ENCODE peak calls at places on chromosomes 6 and 20, in five cellular contexts. O is neural crest cell, W is mesothelial cell of epicardium, R is EL, P is HT1080. B is an unnamed sample.

GRCh38 chr20:59645316-59645715 is 41.0 kb downstream of the PHACTR3 start:
- DNase-seq in O (no peak), W (no peak), R (no peak), P (no peak), B (peak)

GRCh38 chr6:21808551-21809181 is 215.1 kb downstream of the SOX4 start:
- DNase-seq in O (no peak), W (no peak), R (no peak), P (no peak), B (no peak)

GRCh38 chr6:123925360-123925759 is 121.7 kb downstream of the NKAIN2 start:
- DNase-seq in O (no peak), W (no peak), R (no peak), P (peak), B (no peak)

GRCh38 chr20:50043573-50044352 is 61.0 kb downstream of the SNAI1 start:
- DNase-seq in O (no peak), W (no peak), R (peak), P (no peak), B (no peak)

GRCh38 chr6:134757911-134758361 is 192.0 kb downstream of the ALDH8A1 start:
- DNase-seq in O (no peak), W (no peak), R (peak), P (peak), B (no peak)

GRCh38 chr20:46011631-46012482 is 3.1 kb downstream of the MMP9 start:
- DNase-seq in O (no peak), W (no peak), R (peak), P (peak), B (no peak)

GRCh38 chr6:85677243-85677956 is 34.7 kb upstream of the SYNCRIP start:
- DNase-seq in O (no peak), W (no peak), R (peak), P (peak), B (no peak)

GRCh38 chr6:100209323-100210137 is 215.5 kb upstream of the MCHR2 start:
- DNase-seq in O (no peak), W (no peak), R (no peak), P (no peak), B (no peak)

GRCh38 chr6:119186490-119186889 is 108.0 kb upstream of the FAM184A start:
- DNase-seq in O (no peak), W (no peak), R (no peak), P (no peak), B (no peak)

GRCh38 chr6:123509112-123509511 is 127.6 kb downstream of the TRDN start:
- DNase-seq in O (no peak), W (no peak), R (no peak), P (no peak), B (no peak)

GRCh38 chr6:12289655-12290489 is at the start of gene EDN1:
- DNase-seq in O (peak), W (peak), R (peak), P (peak), B (peak)

GRCh38 chr6:45655630-45656422 is 278.1 kb upstream of the SUPT3H start:
- DNase-seq in O (no peak), W (no peak), R (peak), P (peak), B (no peak)

GRCh38 chr6:33319939-33320314 is 2.4 kb upstream of the ZBTB22 start:
- DNase-seq in O (no peak), W (no peak), R (no peak), P (no peak), B (no peak)

GRCh38 chr6:24430086-24430485 is 27.4 kb downstream of the MRS2 start:
- DNase-seq in O (no peak), W (no peak), R (peak), P (no peak), B (no peak)

GRCh38 chr6:43923376-43924221 is 153.6 kb downstream of the VEGFA start:
- DNase-seq in O (no peak), W (no peak), R (peak), P (peak), B (no peak)

GRCh38 chr20:61874421-61875068 is 191.1 kb downstream of the TAF4 start:
- DNase-seq in O (peak), W (no peak), R (peak), P (peak), B (no peak)

GRCh38 chr6:26415791-26416190 is 13.7 kb downstream of the BTN3A1 start:
- DNase-seq in O (no peak), W (no peak), R (peak), P (peak), B (no peak)

GRCh38 chr6:27478141-27478705 is 5.3 kb upstream of the ZNF184 start:
- DNase-seq in O (no peak), W (no peak), R (peak), P (no peak), B (no peak)

GRCh38 chr6:11621119-11621518 is 83.6 kb downstream of the TMEM170B start:
- DNase-seq in O (no peak), W (no peak), R (no peak), P (no peak), B (no peak)

GRCh38 chr6:105675715-105676397 is 273.0 kb upstream of the PREP start:
- DNase-seq in O (no peak), W (no peak), R (peak), P (peak), B (no peak)

B was measured in type B pancreatic cell.